ENCODE peak calls at places on chromosomes 7 and 10, in four cellular contexts. Q is fibroblast of the aortic adventitia, R is psoas muscle, H is uterus. M is an unnamed sample.

GRCh38 chr7:157384301-157384700 is 47.5 kb downstream of the DNAJB6 start:
- DNase-seq in Q (peak), R (no peak), H (no peak), M (peak)

GRCh38 chr7:154777023-154777422 is 225.9 kb downstream of the PAXIP1 start:
- DNase-seq in Q (no peak), R (no peak), H (no peak), M (no peak)

GRCh38 chr10:78686444-78687060 is 382.2 kb upstream of the ZMIZ1 start:
- DNase-seq in Q (no peak), R (no peak), H (no peak), M (no peak)

GRCh38 chr10:100562806-100563293 is 27.1 kb downstream of the HIF1AN start:
- DNase-seq in Q (peak), R (no peak), H (peak), M (peak)

GRCh38 chr7:157786375-157787274 is 449.8 kb downstream of the DNAJB6 start:
- DNase-seq in Q (no peak), R (no peak), H (no peak), M (no peak)

GRCh38 chr10:43249151-43249961 is 17.5 kb downstream of the RASGEF1A start:
- DNase-seq in Q (no peak), R (no peak), H (peak), M (no peak)

GRCh38 chr7:28879105-28879504 is 79.0 kb downstream of the TRIL start:
- DNase-seq in Q (no peak), R (no peak), H (no peak), M (no peak)

GRCh38 chr10:95536017-95536416 is 25.2 kb downstream of the SORBS1 start:
- DNase-seq in Q (peak), R (no peak), H (no peak), M (no peak)

GRCh38 chr10:64036306-64036930 is 515.2 kb downstream of the REEP3 start:
- DNase-seq in Q (no peak), R (no peak), H (no peak), M (no peak)

M was measured in stromal cell of bone marrow.